ENCODE peak calls at places on chromosomes 4 and X, in nine cellular contexts. One of them, this sample, is unnamed.

GRCh38 chr4:155403886-155404285 is 27.1 kb upstream of the MAP9 start:
- DNase-seq in neuronal stem cell: peak; percentile 8
- DNase-seq in SJSA1: no peak
- DNase-seq in GM23248: peak; percentile 60
- DNase-seq in aorta: no peak
- DNase-seq in left lung: no peak
- DNase-seq in H7: peak; percentile 35
- DNase-seq in BJ: no peak
- DNase-seq in CD4-positive, alpha-beta T cell: no peak
- DNase-seq in this sample: no peak

GRCh38 chr4:119025440-119025839 is 110.2 kb upstream of the MYOZ2 start:
- DNase-seq in SJSA1: peak; percentile 52
- DNase-seq in CD4-positive, alpha-beta T cell: no peak
- DNase-seq in left lung: no peak
- DNase-seq in GM23248: peak; percentile 84
- DNase-seq in aorta: peak; percentile 50
- DNase-seq in BJ: no peak
- DNase-seq in H7: no peak
- DNase-seq in neuronal stem cell: no peak
- DNase-seq in this sample: no peak

GRCh38 chrX:44953734-44954502 is 80.9 kb downstream of the KDM6A start:
- DNase-seq in left lung: no peak
- DNase-seq in CD4-positive, alpha-beta T cell: no peak
- DNase-seq in H7: no peak
- DNase-seq in aorta: no peak
- DNase-seq in GM23248: no peak
- DNase-seq in BJ: no peak
- DNase-seq in neuronal stem cell: no peak
- DNase-seq in SJSA1: no peak
- DNase-seq in this sample: no peak

GRCh38 chr4:115505326-115505725 is 391.9 kb upstream of the NDST4 start:
- DNase-seq in SJSA1: no peak
- DNase-seq in neuronal stem cell: no peak
- DNase-seq in BJ: no peak
- DNase-seq in CD4-positive, alpha-beta T cell: no peak
- DNase-seq in aorta: no peak
- DNase-seq in left lung: no peak
- DNase-seq in H7: no peak
- DNase-seq in GM23248: no peak
- DNase-seq in this sample: no peak

GRCh38 chrX:1386338-1387127 is 5.4 kb downstream of the SLC25A6 start:
- DNase-seq in CD4-positive, alpha-beta T cell: no peak
- DNase-seq in aorta: peak; percentile 32
- DNase-seq in BJ: no peak
- DNase-seq in H7: peak; percentile 47
- DNase-seq in SJSA1: no peak
- DNase-seq in left lung: peak; percentile 64
- DNase-seq in neuronal stem cell: no peak
- DNase-seq in GM23248: no peak
- DNase-seq in this sample: no peak

GRCh38 chr4:44447563-44448504 is 775 bp downstream of the KCTD8 start:
- DNase-seq in H7: peak; percentile 59
- DNase-seq in aorta: peak; percentile 39
- DNase-seq in SJSA1: no peak
- DNase-seq in GM23248: peak; percentile 14
- DNase-seq in CD4-positive, alpha-beta T cell: no peak
- DNase-seq in BJ: no peak
- DNase-seq in left lung: peak; percentile 77
- DNase-seq in neuronal stem cell: peak; percentile 49
- DNase-seq in this sample: peak; percentile 1

GRCh38 chr4:185383451-185383850 is 12.3 kb downstream of the LRP2BP start:
- DNase-seq in CD4-positive, alpha-beta T cell: no peak
- DNase-seq in neuronal stem cell: no peak
- DNase-seq in BJ: no peak
- DNase-seq in aorta: no peak
- DNase-seq in left lung: no peak
- DNase-seq in H7: no peak
- DNase-seq in GM23248: no peak
- DNase-seq in SJSA1: no peak
- DNase-seq in this sample: no peak

GRCh38 chr4:67929447-67929846 is 33.8 kb downstream of the TMPRSS11A start:
- DNase-seq in neuronal stem cell: no peak
- DNase-seq in CD4-positive, alpha-beta T cell: no peak
- DNase-seq in GM23248: peak; percentile 33
- DNase-seq in left lung: no peak
- DNase-seq in aorta: no peak
- DNase-seq in BJ: no peak
- DNase-seq in H7: no peak
- DNase-seq in SJSA1: no peak
- DNase-seq in this sample: no peak

DNA sequence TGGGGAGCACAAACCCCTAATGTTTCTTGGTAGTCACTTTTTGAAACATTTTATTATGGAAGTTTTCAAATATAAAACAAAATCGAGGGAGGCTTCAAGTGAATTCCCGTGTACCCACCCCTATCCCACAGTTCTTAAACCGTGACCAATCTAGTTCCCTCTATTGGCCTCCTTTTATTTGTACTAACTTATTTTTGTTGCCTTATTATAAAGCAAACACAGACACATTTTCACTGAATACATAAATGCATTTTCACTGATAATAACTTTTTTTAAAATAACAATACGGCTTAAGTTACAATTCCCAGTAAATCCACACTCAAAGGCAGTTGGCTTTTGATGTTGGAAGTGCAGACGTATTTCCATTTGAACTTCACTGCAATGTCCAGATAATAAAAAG is 9.3 kb downstream of the HMX1 start:
- DNase-seq in aorta: no peak
- DNase-seq in H7: no peak
- DNase-seq in SJSA1: no peak
- DNase-seq in CD4-positive, alpha-beta T cell: no peak
- DNase-seq in GM23248: no peak
- DNase-seq in left lung: no peak
- DNase-seq in BJ: no peak
- DNase-seq in neuronal stem cell: no peak
- DNase-seq in this sample: no peak
- H3K27me3 ChIP-seq in aorta: no peaks in the 10 kb centered on the region
- H3K27me3 ChIP-seq in H7: peaks cover 99% of the 10 kb centered on the region
- H3K27me3 ChIP-seq in SJSA1: peaks cover 76% of the 10 kb centered on the region
- H3K27me3 ChIP-seq in CD4-positive, alpha-beta T cell: peaks cover 73% of the 10 kb centered on the region
- H3K27me3 ChIP-seq in GM23248: peaks cover 60% of the 10 kb centered on the region
- H3K27me3 ChIP-seq in left lung: peaks cover 100% of the 10 kb centered on the region
- H3K27me3 ChIP-seq in BJ: peaks cover 60% of the 10 kb centered on the region
- H3K27me3 ChIP-seq in neuronal stem cell: peaks cover 99% of the 10 kb centered on the region
- H3K27me3 ChIP-seq in this sample: peaks cover 2% of the 10 kb centered on the region

DNA sequence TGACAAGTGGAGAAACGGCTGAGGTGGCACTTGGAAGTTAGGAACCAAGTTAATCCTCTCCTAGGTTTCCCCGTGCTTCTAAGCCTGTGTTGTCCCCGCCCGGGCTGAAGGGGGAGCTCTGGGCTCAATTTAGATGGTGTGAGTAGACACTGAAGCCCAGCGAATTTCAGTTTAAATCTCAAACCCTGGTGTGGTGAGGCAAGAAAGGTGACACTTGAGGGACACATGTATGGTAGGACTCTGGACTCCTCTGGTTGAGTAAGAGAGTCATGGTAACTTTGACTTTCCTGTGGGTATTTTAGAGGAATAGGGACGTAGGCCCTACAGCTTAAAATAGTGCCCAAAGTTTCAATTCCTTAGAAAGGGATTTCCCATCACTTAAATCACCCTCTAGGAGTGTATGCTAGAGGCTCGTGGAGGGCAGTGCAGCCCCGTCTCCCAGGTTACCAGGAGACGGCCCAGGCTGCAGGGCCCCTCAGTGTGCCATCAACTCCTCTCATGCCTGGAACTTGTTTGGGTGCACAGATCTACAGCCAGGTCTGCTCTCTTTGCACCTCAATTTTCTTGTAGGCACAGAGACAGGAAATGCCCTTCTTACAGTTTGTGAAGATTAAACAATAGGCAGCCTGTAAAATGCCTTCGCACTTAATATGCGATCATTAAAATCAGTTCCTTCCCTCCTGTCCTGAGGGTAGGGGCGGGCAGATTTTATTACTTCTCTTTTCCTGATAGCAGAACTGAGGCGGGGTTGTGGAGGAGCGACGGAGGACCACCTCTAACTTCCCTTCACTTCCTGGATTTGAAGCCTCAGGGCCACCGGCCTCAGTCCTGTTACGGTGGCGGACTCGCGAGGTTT is 23.9 kb downstream of the HAND2 start:
- DNase-seq in left lung: peak; percentile 78
- DNase-seq in neuronal stem cell: no peak
- DNase-seq in GM23248: peak; percentile 77
- DNase-seq in H7: peak; percentile 89
- DNase-seq in BJ: no peak
- DNase-seq in CD4-positive, alpha-beta T cell: no peak
- DNase-seq in aorta: peak; percentile 75
- DNase-seq in SJSA1: no peak
- DNase-seq in this sample: peak; percentile 59
- H3K27me3 ChIP-seq in left lung: peaks cover 100% of the 10 kb centered on the region
- H3K27me3 ChIP-seq in neuronal stem cell: peaks cover 99% of the 10 kb centered on the region
- H3K27me3 ChIP-seq in GM23248: no peaks in the 10 kb centered on the region
- H3K27me3 ChIP-seq in H7: peaks cover 100% of the 10 kb centered on the region
- H3K27me3 ChIP-seq in BJ: peaks cover 4% of the 10 kb centered on the region
- H3K27me3 ChIP-seq in CD4-positive, alpha-beta T cell: peaks cover 99% of the 10 kb centered on the region
- H3K27me3 ChIP-seq in aorta: no peaks in the 10 kb centered on the region
- H3K27me3 ChIP-seq in SJSA1: peaks cover 11% of the 10 kb centered on the region
- H3K27me3 ChIP-seq in this sample: peaks cover 42% of the 10 kb centered on the region

GRCh38 chr4:110619401-110620247 is 3.3 kb downstream of the PITX2 start:
- DNase-seq in BJ: no peak
- DNase-seq in H7: peak; percentile 74
- DNase-seq in CD4-positive, alpha-beta T cell: no peak
- DNase-seq in SJSA1: no peak
- DNase-seq in GM23248: no peak
- DNase-seq in left lung: peak; percentile 69
- DNase-seq in aorta: no peak
- DNase-seq in neuronal stem cell: peak; percentile 57
- DNase-seq in this sample: no peak
- H3K27me3 ChIP-seq in BJ: peaks cover 50% of the 10 kb centered on the region
- H3K27me3 ChIP-seq in H7: peaks cover 75% of the 10 kb centered on the region
- H3K27me3 ChIP-seq in CD4-positive, alpha-beta T cell: peaks cover 98% of the 10 kb centered on the region
- H3K27me3 ChIP-seq in SJSA1: no peaks in the 10 kb centered on the region
- H3K27me3 ChIP-seq in GM23248: no peaks in the 10 kb centered on the region
- H3K27me3 ChIP-seq in left lung: peaks cover 100% of the 10 kb centered on the region
- H3K27me3 ChIP-seq in aorta: peaks cover 5% of the 10 kb centered on the region
- H3K27me3 ChIP-seq in neuronal stem cell: peaks cover 100% of the 10 kb centered on the region
- H3K27me3 ChIP-seq in this sample: peaks cover 38% of the 10 kb centered on the region

DNA sequence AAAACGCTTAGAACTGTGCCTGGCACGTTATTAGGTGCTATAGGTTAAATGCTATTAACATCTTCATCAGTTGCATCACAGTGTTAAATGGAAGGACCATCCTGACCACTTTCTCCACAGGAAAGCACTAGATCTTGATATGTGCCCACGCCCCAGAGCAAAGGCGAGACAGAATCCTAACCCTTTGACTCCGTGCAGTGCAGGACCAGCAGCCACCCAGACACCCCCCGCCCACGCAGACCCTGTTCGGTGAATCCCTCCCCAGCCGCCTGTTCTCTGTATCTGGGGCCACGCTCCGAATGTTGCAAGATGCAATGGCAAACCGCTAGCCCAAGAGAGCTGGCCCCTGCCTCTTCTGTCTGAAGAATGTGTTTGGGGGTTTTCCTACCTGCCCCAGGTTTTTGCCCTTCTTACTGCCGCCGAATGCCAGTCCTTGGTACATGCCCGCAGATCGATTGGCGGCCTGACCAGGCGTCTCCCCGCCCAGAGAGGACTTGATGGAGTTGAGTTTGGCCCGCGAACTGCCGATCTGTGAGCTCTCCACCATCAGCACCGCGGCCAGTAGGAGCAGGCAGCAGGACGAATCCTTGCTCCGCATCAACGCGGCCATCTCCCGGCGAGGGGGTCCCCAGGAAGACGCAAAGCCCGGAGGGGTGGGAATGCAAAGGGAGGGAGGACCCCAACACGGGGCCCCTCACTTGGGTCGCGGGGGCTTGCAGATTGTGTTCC is 967 bp downstream of the DKK2 start:
- DNase-seq in GM23248: peak; percentile 76
- DNase-seq in H7: peak; percentile 60
- DNase-seq in CD4-positive, alpha-beta T cell: no peak
- DNase-seq in aorta: peak; percentile 51
- DNase-seq in BJ: no peak
- DNase-seq in neuronal stem cell: peak; percentile 47
- DNase-seq in left lung: peak; percentile 70
- DNase-seq in SJSA1: peak; percentile 39
- DNase-seq in this sample: no peak
- H3K27me3 ChIP-seq in GM23248: peaks cover 29% of the 10 kb centered on the region
- H3K27me3 ChIP-seq in H7: peaks cover 38% of the 10 kb centered on the region
- H3K27me3 ChIP-seq in CD4-positive, alpha-beta T cell: peaks cover 60% of the 10 kb centered on the region
- H3K27me3 ChIP-seq in aorta: no peaks in the 10 kb centered on the region
- H3K27me3 ChIP-seq in BJ: peaks cover 41% of the 10 kb centered on the region
- H3K27me3 ChIP-seq in neuronal stem cell: peaks cover 44% of the 10 kb centered on the region
- H3K27me3 ChIP-seq in left lung: peaks cover 81% of the 10 kb centered on the region
- H3K27me3 ChIP-seq in SJSA1: peaks cover 15% of the 10 kb centered on the region
- H3K27me3 ChIP-seq in this sample: peaks cover 12% of the 10 kb centered on the region

This sample was measured in CD4-positive, CD25-positive, alpha-beta regulatory T cell.